ENCODE peak calls at places on chromosomes 6 and 20, in four cellular contexts. N, C, Z and R are unnamed samples. For H3K4me1, the result is how much of the 10 kb centered on the place peaks cover.

GRCh38 chr6:15213838-15214398 is 32.0 kb upstream of the JARID2 start:
- DNase-seq in N (no peak), C (no peak), Z (no peak), R (no peak)

GRCh38 chr20:2800590-2801458 is at the start of gene CPXM1:
- DNase-seq in N (no peak), C (no peak), Z (no peak), R (peak)

GRCh38 chr6:158911746-158912158 is 88.2 kb downstream of the RSPH3 start:
- DNase-seq in N (no peak), C (peak), Z (no peak), R (no peak)

GRCh38 chr6:149451361-149452061 is 33.3 kb downstream of the ZC3H12D start:
- DNase-seq in N (no peak), C (no peak), Z (peak), R (no peak)

GRCh38 chr6:33850294-33850693 is 46.5 kb upstream of the MLN start:
- DNase-seq in N (no peak), C (no peak), Z (no peak), R (no peak)

GRCh38 chr6:97653517-97653916 is 370.5 kb upstream of the MMS22L start:
- DNase-seq in N (no peak), C (no peak), Z (no peak), R (no peak)

GRCh38 chr6:75089921-75090320 is 115.9 kb downstream of the COL12A1 start:
- DNase-seq in N (no peak), C (no peak), Z (no peak), R (no peak)

GRCh38 chr6:159935633-159936032 is 33.2 kb upstream of the IGF2R start:
- DNase-seq in N (no peak), C (no peak), Z (peak), R (no peak)

GRCh38 chr6:126811307-126811706 is 307.2 kb upstream of the RSPO3 start:
- DNase-seq in N (no peak), C (no peak), Z (peak), R (no peak)

GRCh38 chr6:112307707-112308106 is 39.4 kb upstream of the RFPL4B start:
- DNase-seq in N (no peak), C (no peak), Z (no peak), R (no peak)

GRCh38 chr6:33981861-33982260 is 164.0 kb downstream of the GRM4 start:
- DNase-seq in N (no peak), C (no peak), Z (no peak), R (peak)

GRCh38 chr6:96211341-96211740 is 195.6 kb downstream of the FUT9 start:
- DNase-seq in N (no peak), C (no peak), Z (no peak), R (no peak)

GRCh38 chr20:38704136-38704535 is 20.1 kb upstream of the SLC32A1 start:
- DNase-seq in N (no peak), C (no peak), Z (no peak), R (no peak)

GRCh38 chr20:48326868-48327267 is 500.9 kb downstream of the PREX1 start:
- DNase-seq in N (no peak), C (no peak), Z (no peak), R (no peak)

GRCh38 chr6:133183691-133184090 is 57.5 kb upstream of the EYA4 start:
- DNase-seq in N (no peak), C (no peak), Z (no peak), R (no peak)

GRCh38 chr20:58986968-58987517 is 6.0 kb downstream of the NELFCD start:
- DNase-seq in N (no peak), C (no peak), Z (no peak), R (no peak)

GRCh38 chr20:35306931-35307517 is 14.8 kb upstream of the FAM83C start:
- DNase-seq in N (no peak), C (no peak), Z (peak), R (peak)

GRCh38 chr6:41642090-41642959 is 4.1 kb downstream of the MDFI start:
- DNase-seq in N (no peak), C (no peak), Z (no peak), R (no peak)

GRCh38 chr6:41641352-41641925 is 3.2 kb downstream of the MDFI start:
- DNase-seq in N (no peak), C (no peak), Z (no peak), R (no peak)

GRCh38 chr6:41639556-41640371 is 1.5 kb downstream of the MDFI start:
- DNase-seq in N (no peak), C (no peak), Z (peak), R (no peak)

GRCh38 chr6:41638801-41639555 is 710 bp downstream of the MDFI start:
- DNase-seq in N (no peak), C (no peak), Z (peak), R (peak)

DNA sequence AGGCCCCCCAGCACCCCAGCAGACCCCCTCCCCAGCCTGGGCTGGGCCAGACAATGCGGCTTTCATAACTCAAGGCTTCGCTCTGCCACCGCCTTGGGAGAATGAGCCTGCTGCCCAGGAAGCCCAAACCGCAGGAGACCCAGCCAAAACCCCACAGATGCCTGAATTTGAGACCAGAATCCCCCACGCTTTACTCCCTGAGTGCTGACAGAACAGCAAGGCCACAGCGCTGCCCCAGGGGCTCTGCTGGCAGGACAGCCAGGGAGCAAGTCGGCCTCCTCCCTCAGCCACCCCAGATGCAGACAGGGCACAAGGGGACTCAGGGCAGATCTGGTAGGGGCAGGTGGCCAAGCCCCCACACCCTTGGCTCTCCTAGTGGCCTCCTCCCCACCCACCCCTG is 2.2 kb downstream of the MDFI start:
- DNase-seq in N (no peak), C (no peak), Z (peak), R (no peak)
- H3K4me1 ChIP-seq in N (under half), C (under half), Z (under half), R (under half)

GRCh38 chr6:106163446-106163965 is 77.4 kb downstream of the PRDM1 start:
- DNase-seq in N (no peak), C (peak), Z (peak), R (no peak)

GRCh38 chr6:106160189-106160588 is 74.1 kb downstream of the PRDM1 start:
- DNase-seq in N (no peak), C (no peak), Z (peak), R (no peak)

GRCh38 chr6:106162926-106163325 is 76.8 kb downstream of the PRDM1 start:
- DNase-seq in N (no peak), C (no peak), Z (peak), R (no peak)

GRCh38 chr6:106161475-106161874 is 75.3 kb downstream of the PRDM1 start:
- DNase-seq in N (no peak), C (no peak), Z (no peak), R (no peak)

DNA sequence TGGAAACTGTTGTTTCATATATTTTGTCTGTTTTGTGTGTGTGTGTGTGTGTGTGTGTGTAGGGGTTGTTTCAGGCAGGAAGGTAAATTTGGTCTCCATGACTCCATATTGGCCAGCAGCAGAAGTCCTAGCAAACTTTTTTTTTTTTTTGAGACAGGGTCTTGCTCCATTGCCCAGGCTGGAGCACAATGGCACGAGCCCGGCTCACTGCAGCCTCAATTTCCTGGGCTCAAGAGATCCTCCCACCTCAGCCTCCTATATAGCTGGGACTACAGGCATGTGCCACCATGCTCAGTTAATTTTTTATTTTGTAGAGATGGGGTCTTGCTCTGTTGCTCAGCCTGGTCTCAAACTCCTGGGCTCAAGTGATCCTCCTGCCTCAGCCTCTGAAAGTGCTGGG is 75.8 kb downstream of the PRDM1 start:
- DNase-seq in N (no peak), C (no peak), Z (no peak), R (no peak)
- H3K4me1 ChIP-seq in N (under half), C (under half), Z (under half), R (under half)

GRCh38 chr6:150638765-150639164 is 39.1 kb downstream of the PLEKHG1 start:
- DNase-seq in N (no peak), C (no peak), Z (peak), R (no peak)

GRCh38 chr6:150636808-150637207 is 37.1 kb downstream of the PLEKHG1 start:
- DNase-seq in N (no peak), C (no peak), Z (no peak), R (no peak)

GRCh38 chr6:150635906-150636514 is 36.3 kb downstream of the PLEKHG1 start:
- DNase-seq in N (no peak), C (no peak), Z (peak), R (no peak)

GRCh38 chr6:150638286-150638685 is 38.6 kb downstream of the PLEKHG1 start:
- DNase-seq in N (no peak), C (no peak), Z (no peak), R (no peak)

GRCh38 chr6:150637266-150637665 is 37.6 kb downstream of the PLEKHG1 start:
- DNase-seq in N (no peak), C (no peak), Z (no peak), R (no peak)
- H3K4me1 ChIP-seq in N (under half), C (under half), Z (under half), R (half or more)

DNA sequence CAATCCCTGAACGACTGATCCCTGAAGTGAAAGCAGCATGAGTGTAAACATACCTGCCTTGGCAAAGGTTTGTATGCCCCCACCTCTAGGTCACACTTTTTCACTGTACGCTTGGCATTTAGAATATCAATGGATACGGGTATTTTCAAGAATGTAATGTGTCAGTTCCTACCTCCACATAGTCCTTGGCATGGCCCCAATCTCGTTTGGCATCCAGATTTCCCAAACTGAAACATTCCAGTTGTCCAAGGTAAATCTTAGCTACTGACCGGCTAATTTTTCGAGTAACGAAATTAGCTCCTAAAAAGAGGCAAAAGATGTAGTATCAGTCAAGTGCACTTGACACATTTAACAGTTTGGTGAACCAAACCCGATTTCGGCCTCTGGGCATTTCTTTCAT is 315.5 kb downstream of the GMDS start:
- DNase-seq in N (no peak), C (no peak), Z (no peak), R (no peak)
- H3K4me1 ChIP-seq in N (under half), C (under half), Z (under half), R (under half)

GRCh38 chr6:20416063-20416454 is 14.4 kb downstream of the E2F3 start:
- DNase-seq in N (no peak), C (no peak), Z (no peak), R (no peak)
- H3K4me1 ChIP-seq in N (under half), C (under half), Z (under half), R (under half)

GRCh38 chr6:106618324-106618723 is 11.0 kb downstream of the RTN4IP1 start:
- DNase-seq in N (no peak), C (no peak), Z (no peak), R (no peak)
- H3K4me1 ChIP-seq in N (under half), C (under half), Z (under half), R (under half)

GRCh38 chr6:21952367-21952766 is 344.5 kb downstream of the PRL start:
- DNase-seq in N (no peak), C (no peak), Z (no peak), R (no peak)
- H3K4me1 ChIP-seq in N (under half), C (under half), Z (under half), R (under half)

DNA sequence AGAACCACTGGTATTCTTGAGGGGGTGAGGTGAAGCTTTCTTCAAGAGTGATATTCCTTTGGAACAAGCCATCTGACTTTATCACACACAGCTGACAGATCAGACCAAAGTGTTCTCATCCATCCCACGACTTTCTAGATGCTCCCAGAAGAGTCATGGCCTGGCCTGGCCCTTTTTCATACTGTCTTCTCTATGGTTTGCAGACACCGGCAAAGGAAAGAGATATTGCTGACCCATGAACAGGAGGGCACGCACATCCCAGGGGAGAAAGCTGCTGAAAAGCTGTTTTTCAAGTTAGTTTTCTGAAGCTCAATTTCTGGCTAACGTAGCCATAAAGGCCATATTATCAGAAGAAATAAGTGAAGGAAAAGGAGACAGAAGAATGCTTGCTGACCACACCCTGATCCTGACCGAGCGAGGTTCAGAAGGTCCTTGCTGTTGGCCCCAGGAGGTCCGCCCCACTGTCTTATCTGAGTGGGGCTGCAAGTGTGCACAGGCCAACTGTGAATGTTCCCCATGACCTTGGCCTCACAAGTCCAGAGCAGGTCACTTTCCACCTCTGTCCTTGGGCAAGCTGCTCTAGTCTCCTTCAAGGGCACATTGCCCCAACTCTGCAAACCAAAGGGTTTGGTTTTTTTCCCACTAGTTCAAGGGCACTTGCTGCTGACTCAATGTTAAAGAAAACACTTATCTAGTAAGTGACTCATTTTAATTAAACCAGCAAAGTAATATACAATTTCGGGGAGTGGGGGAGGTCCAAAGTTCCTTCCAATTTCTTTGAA is 2.0 kb downstream of the ACSS1 start:
- DNase-seq in N (no peak), C (no peak), Z (peak), R (no peak)
- H3K4me1 ChIP-seq in N (under half), C (half or more), Z (under half), R (under half)

GRCh38 chr20:32624687-32625345 is 39.7 kb upstream of the NOL4L start:
- DNase-seq in N (no peak), C (no peak), Z (no peak), R (no peak)

GRCh38 chr20:32625996-32626395 is 40.9 kb upstream of the NOL4L start:
- DNase-seq in N (no peak), C (no peak), Z (no peak), R (no peak)

GRCh38 chr20:32626859-32627636 is 41.9 kb upstream of the NOL4L start:
- DNase-seq in N (no peak), C (peak), Z (no peak), R (no peak)

GRCh38 chr20:32628960-32629530 is 43.9 kb upstream of the NOL4L start:
- DNase-seq in N (no peak), C (no peak), Z (no peak), R (no peak)

GRCh38 chr20:32626407-32626806 is 41.3 kb upstream of the NOL4L start:
- DNase-seq in N (no peak), C (no peak), Z (no peak), R (no peak)
- H3K4me1 ChIP-seq in N (under half), C (under half), Z (under half), R (under half)

DNA sequence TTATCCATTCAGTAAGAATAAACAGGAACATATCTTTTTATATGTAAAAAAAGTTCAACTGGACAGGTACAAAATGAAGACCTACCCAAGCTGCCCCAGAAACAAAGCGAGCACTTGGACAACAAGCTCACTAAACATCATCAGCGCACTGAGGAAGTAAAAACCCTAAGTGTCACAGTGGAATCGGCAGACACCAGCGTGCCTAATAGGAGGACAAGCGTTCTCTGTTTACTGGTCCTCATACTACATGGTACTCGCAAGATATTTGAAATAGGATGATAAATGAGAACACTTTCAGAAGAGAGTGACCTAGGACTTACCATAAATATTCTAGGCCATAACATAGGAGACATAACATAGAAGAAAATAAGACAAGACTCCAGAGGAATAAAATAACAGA is 18.2 kb downstream of the MAP7 start:
- DNase-seq in N (no peak), C (no peak), Z (no peak), R (no peak)
- H3K4me1 ChIP-seq in N (under half), C (under half), Z (under half), R (under half)